ENCODE peak calls at places on chromosomes 3 and 15, in four cellular contexts. G is SJCRH30, F is heart left ventricle, M is right cardiac atrium. D is an unnamed sample.

GRCh38 chr3:73502609-73503560 is 121.9 kb downstream of the PDZRN3 start:
- DNase-seq in G (peak), M (peak), F (peak), D (peak)

GRCh38 chr15:44595246-44595645 is 58.3 kb downstream of the EIF3J start:
- DNase-seq in F (no peak), G (no peak), M (peak), D (no peak)

GRCh38 chr15:94387854-94388441 is 156.6 kb downstream of the MCTP2 start:
- DNase-seq in M (no peak), G (peak), F (no peak), D (no peak)

GRCh38 chr3:29893024-29893554 is 612.2 kb downstream of the RBMS3 start:
- DNase-seq in F (no peak), M (no peak), G (no peak), D (no peak)

GRCh38 chr3:33037479-33037878 is 59.5 kb downstream of the GLB1 start:
- DNase-seq in G (no peak), F (no peak), M (no peak), D (no peak)

GRCh38 chr3:127092776-127093175 is 100.2 kb upstream of the PRR23E start:
- DNase-seq in F (no peak), G (no peak), M (no peak), D (no peak)

GRCh38 chr3:33831053-33831452 is 32.6 kb downstream of the PDCD6IP start:
- DNase-seq in G (no peak), F (no peak), M (no peak), D (peak)

GRCh38 chr3:171842864-171843511 is at the start of gene TMEM212:
- DNase-seq in G (peak), M (no peak), F (no peak), D (no peak)

GRCh38 chr15:62952969-62953368 is 89.6 kb upstream of the TPM1 start:
- DNase-seq in G (no peak), M (no peak), F (no peak), D (no peak)

GRCh38 chr15:73440571-73440970 is 2.4 kb upstream of the REC114 start:
- DNase-seq in M (no peak), G (no peak), F (no peak), D (no peak)

GRCh38 chr3:49006591-49007067 is 562 bp upstream of the WDR6 start:
- DNase-seq in F (no peak), G (peak), M (peak), D (no peak)

GRCh38 chr15:40437754-40438687 is 2.7 kb upstream of the BAHD1 start:
- DNase-seq in G (no peak), F (no peak), M (no peak), D (no peak)

GRCh38 chr15:63843901-63844317 is 10.2 kb upstream of the HERC1 start:
- DNase-seq in F (no peak), G (no peak), M (no peak), D (no peak)

GRCh38 chr15:81001180-81002003 is 669 bp downstream of the TLNRD1 start:
- DNase-seq in F (peak), G (peak), M (peak), D (no peak)

GRCh38 chr3:28328188-28329151 is 20.1 kb upstream of the ZCWPW2 start:
- DNase-seq in M (no peak), F (no peak), G (no peak), D (no peak)

GRCh38 chr15:75208501-75209288 is 7.0 kb downstream of the C15orf39 start:
- DNase-seq in M (peak), G (no peak), F (no peak), D (no peak)

GRCh38 chr3:143810866-143811265 is 37.4 kb downstream of the SLC9A9 start:
- DNase-seq in M (no peak), F (no peak), G (no peak), D (no peak)

GRCh38 chr3:192128922-192129321 is 598.4 kb downstream of the FGF12 start:
- DNase-seq in M (no peak), F (no peak), G (no peak), D (no peak)

GRCh38 chr3:100125539-100125938 is 11.2 kb upstream of the FILIP1L start:
- DNase-seq in G (no peak), M (no peak), F (no peak), D (no peak)

GRCh38 chr3:15601399-15602145 is at the start of the genes BTD and HACL1:
- DNase-seq in G (peak), F (peak), M (peak), D (peak)

GRCh38 chr15:51260262-51260661 is 78.1 kb downstream of the CYP19A1 start:
- DNase-seq in F (no peak), M (no peak), G (no peak), D (no peak)

GRCh38 chr3:150603888-150604319 is 783 bp downstream of the SELENOT start:
- DNase-seq in G (no peak), M (no peak), F (no peak), D (no peak)

GRCh38 chr3:48435774-48436476 is 4.0 kb downstream of the CCDC51 start:
- DNase-seq in G (peak), M (peak), F (peak), D (peak)

GRCh38 chr15:89034305-89034704 is 54.0 kb upstream of the ABHD2 start:
- DNase-seq in G (no peak), M (no peak), F (no peak), D (no peak)

GRCh38 chr3:172606021-172606420 is 82.8 kb upstream of the TNFSF10 start:
- DNase-seq in G (no peak), M (no peak), F (no peak), D (no peak)

GRCh38 chr15:70244978-70245542 is 147.3 kb upstream of the TLE3 start:
- DNase-seq in G (no peak), F (no peak), M (no peak), D (no peak)

GRCh38 chr3:38627956-38628355 is 21.5 kb downstream of the SCN5A start:
- DNase-seq in F (no peak), G (peak), M (no peak), D (no peak)

GRCh38 chr15:42903388-42904324 is 16.9 kb downstream of the TTBK2 start:
- DNase-seq in F (no peak), G (no peak), M (no peak), D (no peak)

GRCh38 chr3:196055683-196056270 is 26.1 kb downstream of the TFRC start:
- DNase-seq in G (no peak), F (no peak), M (peak), D (no peak)

GRCh38 chr15:44550256-44550655 is 13.3 kb downstream of the EIF3J start:
- DNase-seq in F (no peak), G (no peak), M (no peak), D (no peak)

GRCh38 chr15:67303490-67304363 is 49.1 kb downstream of the IQCH start:
- DNase-seq in M (no peak), F (no peak), G (peak), D (peak)

GRCh38 chr3:161420746-161421145 is 49.4 kb upstream of the SPTSSB start:
- DNase-seq in G (no peak), M (no peak), F (no peak), D (peak)

GRCh38 chr3:35954365-35954764 is 315.0 kb downstream of the ARPP21 start:
- DNase-seq in M (no peak), F (no peak), G (no peak), D (no peak)

GRCh38 chr3:14208977-14209394 is 30.4 kb downstream of the LSM3 start:
- DNase-seq in M (no peak), G (no peak), F (no peak), D (no peak)

GRCh38 chr3:46100812-46101211 is 73.5 kb upstream of the XCR1 start:
- DNase-seq in F (peak), G (no peak), M (no peak), D (no peak)

GRCh38 chr15:63157891-63158431 is 684 bp upstream of the RPS27L start:
- DNase-seq in M (peak), F (peak), G (peak), D (no peak)

GRCh38 chr3:113231827-113232253 is 20.5 kb downstream of the BOC start:
- DNase-seq in F (no peak), G (peak), M (no peak), D (peak)

GRCh38 chr15:49135893-49136292 is 19.5 kb downstream of the COPS2 start:
- DNase-seq in M (no peak), F (no peak), G (no peak), D (peak)

GRCh38 chr15:33865416-33865815 is 102.9 kb upstream of the CHRM5 start:
- DNase-seq in M (no peak), G (no peak), F (no peak), D (no peak)

DNA sequence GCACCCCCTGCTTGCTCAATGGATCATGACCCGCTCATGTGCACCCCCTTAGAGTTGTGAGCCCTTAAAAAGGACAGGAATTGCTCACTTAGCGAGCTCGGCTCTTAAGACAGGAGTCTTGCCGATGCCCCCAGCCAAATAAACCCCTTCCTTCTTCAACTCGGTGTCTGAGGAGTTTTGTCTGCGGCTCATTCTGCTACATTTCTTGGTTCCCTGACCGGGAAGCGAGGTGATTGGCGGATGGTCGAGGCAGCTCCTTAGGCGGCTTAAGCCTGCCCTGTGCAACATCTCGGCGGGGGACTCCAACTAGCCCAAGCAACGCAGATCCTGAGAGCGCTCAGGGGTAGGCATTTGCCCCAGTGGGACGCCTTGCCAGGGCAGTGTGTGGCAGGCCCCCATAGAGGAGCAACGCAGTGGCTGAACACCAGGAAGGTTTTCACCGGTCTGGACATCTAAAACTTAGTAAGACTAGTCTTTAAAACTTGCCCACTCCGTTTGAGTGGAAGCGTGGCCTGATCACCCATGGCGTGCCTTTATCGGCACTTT is 9.5 kb downstream of the SLCO2A1 start:
- DNase-seq in F (no peak), M (no peak), G (no peak), D (no peak)
- H3K27ac ChIP-seq in F (no peak), M (no peak), G (no peak), D (no peak)

DNA sequence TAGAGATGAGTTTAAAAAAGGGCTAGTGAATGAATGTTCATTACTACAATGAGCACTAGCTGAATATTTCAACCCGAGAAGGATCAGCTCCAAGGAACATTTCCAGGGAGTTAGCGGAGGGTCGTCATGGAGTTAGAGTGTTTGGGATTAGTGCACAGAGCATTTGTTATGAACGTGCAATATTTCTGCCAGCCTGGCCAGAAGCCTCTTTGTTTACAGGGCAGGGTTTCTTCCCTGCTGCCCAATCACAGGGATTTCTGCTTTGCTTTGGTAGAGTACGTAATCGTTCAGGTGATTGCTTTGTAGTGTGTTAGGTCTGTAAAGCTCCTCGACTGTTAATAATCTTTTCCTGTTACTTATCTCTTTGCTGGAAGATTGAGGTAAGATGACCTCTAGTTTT is 5.9 kb downstream of the CGNL1 start:
- DNase-seq in G (no peak), F (no peak), M (no peak), D (no peak)
- H3K27ac ChIP-seq in G (no peak), F (no peak), M (no peak), D (no peak)

GRCh38 chr3:141067559-141067958 is 16.4 kb downstream of the SPSB4 start:
- DNase-seq in F (no peak), G (no peak), M (no peak), D (no peak)
- H3K27ac ChIP-seq in F (no peak), G (no peak), M (no peak), D (no peak)

GRCh38 chr3:111976254-111976653 is 2.6 kb upstream of the ABHD10 start:
- DNase-seq in M (no peak), G (no peak), F (no peak), D (no peak)

GRCh38 chr3:111979689-111980025 is 831 bp downstream of the ABHD10 start:
- DNase-seq in M (no peak), F (no peak), G (no peak), D (no peak)

GRCh38 chr3:111980716-111981456 is 2.1 kb downstream of the ABHD10 start:
- DNase-seq in F (no peak), G (no peak), M (no peak), D (no peak)

GRCh38 chr3:111978833-111979688 is at the start of gene ABHD10:
- DNase-seq in F (peak), G (peak), M (peak), D (peak)

DNA sequence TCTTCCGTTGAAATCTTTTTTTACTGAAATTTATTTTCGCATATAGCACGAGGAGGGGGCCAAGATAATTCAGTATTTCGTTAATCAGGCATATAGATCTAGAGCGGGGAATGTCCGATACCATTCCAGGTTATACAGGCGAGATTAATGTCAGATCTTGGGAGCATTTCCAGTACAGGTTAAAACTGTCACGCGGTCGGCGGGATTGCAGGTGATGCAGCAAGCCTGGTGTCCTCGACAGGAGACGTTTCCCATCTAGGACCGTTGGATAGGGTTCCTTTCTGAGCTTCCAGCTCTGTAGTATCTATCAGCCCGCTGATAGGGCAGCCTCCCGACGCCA is 363 bp upstream of the ABHD10 start:
- DNase-seq in G (no peak), M (no peak), F (no peak), D (no peak)
- H3K27ac ChIP-seq in G (peak), M (peak), F (peak), D (peak)

DNA sequence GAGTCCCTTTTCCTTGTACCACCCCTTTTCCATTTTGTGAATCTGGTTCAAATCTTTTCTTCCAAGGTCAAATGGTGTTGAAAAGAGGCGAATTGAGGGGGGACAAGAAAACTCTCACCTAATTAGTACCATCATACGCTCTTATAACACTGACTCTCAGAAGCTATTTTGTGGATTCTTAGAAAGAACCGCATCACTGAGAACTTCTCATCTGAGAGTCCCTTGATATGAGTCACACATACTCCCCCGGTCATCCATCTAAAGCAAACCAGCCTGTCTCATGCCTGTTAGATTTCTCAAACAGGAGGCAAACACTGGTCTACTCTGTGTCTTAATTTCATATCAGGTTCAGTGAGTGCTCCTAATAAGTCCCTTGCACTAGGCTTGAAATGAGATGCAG is 76.5 kb upstream of the SPRED1 start:
- DNase-seq in G (no peak), M (no peak), F (no peak), D (no peak)
- H3K27ac ChIP-seq in G (no peak), M (no peak), F (no peak), D (no peak)